ENCODE peak calls at places on chromosome 9, in five cellular contexts. One of them, this sample, is unnamed.

GRCh38 chr9:26229324-26230054 is 551.2 kb upstream of the TUSC1 start:
- DNase-seq in prostate gland: no peak
- DNase-seq in psoas muscle: no peak
- DNase-seq in nephron progenitor cell: no peak
- DNase-seq in astrocyte of the cerebellum: no peak
- DNase-seq in this sample: no peak

GRCh38 chr9:115850548-115851304 is 302.9 kb upstream of the PAPPA start:
- DNase-seq in psoas muscle: no peak
- DNase-seq in prostate gland: no peak
- DNase-seq in astrocyte of the cerebellum: peak
- DNase-seq in nephron progenitor cell: no peak
- DNase-seq in this sample: no peak

GRCh38 chr9:105447386-105447813 is 434 bp upstream of the FSD1L start:
- DNase-seq in psoas muscle: no peak
- DNase-seq in astrocyte of the cerebellum: no peak
- DNase-seq in prostate gland: no peak
- DNase-seq in nephron progenitor cell: no peak
- DNase-seq in this sample: no peak

GRCh38 chr9:93968451-93969327 is 13.5 kb upstream of the BARX1 start:
- DNase-seq in nephron progenitor cell: no peak
- DNase-seq in astrocyte of the cerebellum: no peak
- DNase-seq in prostate gland: peak
- DNase-seq in psoas muscle: no peak
- DNase-seq in this sample: no peak

GRCh38 chr9:99430301-99430700 is 208.2 kb downstream of the SEC61B start:
- DNase-seq in astrocyte of the cerebellum: no peak
- DNase-seq in psoas muscle: no peak
- DNase-seq in nephron progenitor cell: no peak
- DNase-seq in prostate gland: no peak
- DNase-seq in this sample: no peak

GRCh38 chr9:97772145-97772544 is 75.0 kb upstream of the XPA start:
- DNase-seq in psoas muscle: no peak
- DNase-seq in nephron progenitor cell: no peak
- DNase-seq in prostate gland: no peak
- DNase-seq in astrocyte of the cerebellum: no peak
- DNase-seq in this sample: no peak

GRCh38 chr9:37706290-37706689 is 47.3 kb upstream of the TRMT10B start:
- DNase-seq in nephron progenitor cell: no peak
- DNase-seq in astrocyte of the cerebellum: no peak
- DNase-seq in prostate gland: no peak
- DNase-seq in psoas muscle: no peak
- DNase-seq in this sample: no peak

GRCh38 chr9:68625559-68625958 is 79.5 kb upstream of the PIP5K1B start:
- DNase-seq in astrocyte of the cerebellum: no peak
- DNase-seq in psoas muscle: no peak
- DNase-seq in prostate gland: no peak
- DNase-seq in nephron progenitor cell: no peak
- DNase-seq in this sample: no peak

GRCh38 chr9:113524460-113524859 is 60.9 kb downstream of the RGS3 start:
- DNase-seq in prostate gland: no peak
- DNase-seq in astrocyte of the cerebellum: no peak
- DNase-seq in psoas muscle: no peak
- DNase-seq in nephron progenitor cell: no peak
- DNase-seq in this sample: no peak

GRCh38 chr9:97990259-97990658 is 7.1 kb downstream of the ANP32B start:
- DNase-seq in nephron progenitor cell: no peak
- DNase-seq in astrocyte of the cerebellum: peak
- DNase-seq in prostate gland: no peak
- DNase-seq in psoas muscle: no peak
- DNase-seq in this sample: no peak

GRCh38 chr9:75333624-75334023 is 245.3 kb downstream of the OSTF1 start:
- DNase-seq in prostate gland: no peak
- DNase-seq in psoas muscle: no peak
- DNase-seq in astrocyte of the cerebellum: no peak
- DNase-seq in nephron progenitor cell: no peak
- DNase-seq in this sample: no peak
- TF ChIP-seq CTCF in prostate gland: peak
- TF ChIP-seq CTCF in psoas muscle: peak
- TF ChIP-seq CTCF in astrocyte of the cerebellum: peak
- TF ChIP-seq CTCF in nephron progenitor cell: peak
- TF ChIP-seq CTCF in this sample: peak

GRCh38 chr9:118829334-118829733 is 539.9 kb downstream of the BRINP1 start:
- DNase-seq in psoas muscle: no peak
- DNase-seq in astrocyte of the cerebellum: peak
- DNase-seq in prostate gland: no peak
- DNase-seq in nephron progenitor cell: no peak
- DNase-seq in this sample: no peak
- TF ChIP-seq CTCF in psoas muscle: peak
- TF ChIP-seq CTCF in astrocyte of the cerebellum: peak
- TF ChIP-seq CTCF in prostate gland: peak
- TF ChIP-seq CTCF in nephron progenitor cell: peak
- TF ChIP-seq CTCF in this sample: peak

GRCh38 chr9:89225587-89225986 is 47.0 kb upstream of the SHC3 start:
- DNase-seq in astrocyte of the cerebellum: peak
- DNase-seq in psoas muscle: no peak
- DNase-seq in nephron progenitor cell: no peak
- DNase-seq in prostate gland: no peak
- DNase-seq in this sample: no peak
- TF ChIP-seq CTCF in astrocyte of the cerebellum: peak
- TF ChIP-seq CTCF in psoas muscle: no peak
- TF ChIP-seq CTCF in nephron progenitor cell: no peak
- TF ChIP-seq CTCF in prostate gland: no peak
- TF ChIP-seq CTCF in this sample: no peak

GRCh38 chr9:125537442-125538091 is 169.4 kb downstream of the MAPKAP1 start:
- DNase-seq in nephron progenitor cell: no peak
- DNase-seq in psoas muscle: no peak
- DNase-seq in astrocyte of the cerebellum: no peak
- DNase-seq in prostate gland: no peak
- DNase-seq in this sample: no peak
- TF ChIP-seq CTCF in nephron progenitor cell: no peak
- TF ChIP-seq CTCF in psoas muscle: no peak
- TF ChIP-seq CTCF in astrocyte of the cerebellum: no peak
- TF ChIP-seq CTCF in prostate gland: no peak
- TF ChIP-seq CTCF in this sample: no peak

GRCh38 chr9:133199648-133200321 is 9.3 kb downstream of the OBP2B start:
- DNase-seq in nephron progenitor cell: no peak
- DNase-seq in prostate gland: no peak
- DNase-seq in psoas muscle: peak
- DNase-seq in astrocyte of the cerebellum: no peak
- DNase-seq in this sample: no peak
- TF ChIP-seq CTCF in nephron progenitor cell: no peak
- TF ChIP-seq CTCF in prostate gland: no peak
- TF ChIP-seq CTCF in psoas muscle: peak
- TF ChIP-seq CTCF in astrocyte of the cerebellum: no peak
- TF ChIP-seq CTCF in this sample: no peak

GRCh38 chr9:119556129-119556875 is 187.1 kb upstream of the BRINP1 start:
- DNase-seq in nephron progenitor cell: peak
- DNase-seq in psoas muscle: peak
- DNase-seq in astrocyte of the cerebellum: peak
- DNase-seq in prostate gland: peak
- DNase-seq in this sample: peak
- TF ChIP-seq CTCF in nephron progenitor cell: peak
- TF ChIP-seq CTCF in psoas muscle: peak
- TF ChIP-seq CTCF in astrocyte of the cerebellum: peak
- TF ChIP-seq CTCF in prostate gland: peak
- TF ChIP-seq CTCF in this sample: peak

GRCh38 chr9:8448226-8448625 is 648.6 kb upstream of the DMAC1 start:
- DNase-seq in psoas muscle: no peak
- DNase-seq in astrocyte of the cerebellum: no peak
- DNase-seq in nephron progenitor cell: no peak
- DNase-seq in prostate gland: no peak
- DNase-seq in this sample: no peak
- TF ChIP-seq CTCF in psoas muscle: no peak
- TF ChIP-seq CTCF in astrocyte of the cerebellum: no peak
- TF ChIP-seq CTCF in nephron progenitor cell: no peak
- TF ChIP-seq CTCF in prostate gland: no peak
- TF ChIP-seq CTCF in this sample: no peak

DNA sequence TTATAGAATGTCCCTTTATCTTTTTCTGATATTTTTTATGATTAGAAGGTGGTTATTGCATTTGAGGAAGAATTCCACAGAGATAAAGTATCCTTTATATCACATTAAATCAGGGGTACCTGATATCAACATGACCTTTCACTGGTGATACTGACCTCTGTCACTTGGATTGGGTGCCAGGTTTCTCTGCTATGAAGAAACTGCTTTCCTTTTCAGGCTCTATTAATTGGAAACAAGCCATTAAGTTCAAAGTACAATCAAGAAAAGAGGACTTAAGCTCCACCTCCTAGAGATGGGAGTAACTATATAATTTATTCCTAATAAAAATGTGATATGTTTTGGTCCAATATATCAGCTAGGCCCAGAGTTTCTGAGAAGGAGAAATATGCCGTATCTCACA is 514.6 kb upstream of the TYRP1 start:
- DNase-seq in astrocyte of the cerebellum: no peak
- DNase-seq in nephron progenitor cell: no peak
- DNase-seq in prostate gland: no peak
- DNase-seq in psoas muscle: no peak
- DNase-seq in this sample: no peak
- TF ChIP-seq CTCF in astrocyte of the cerebellum: no peak
- TF ChIP-seq CTCF in nephron progenitor cell: no peak
- TF ChIP-seq CTCF in prostate gland: no peak
- TF ChIP-seq CTCF in psoas muscle: no peak
- TF ChIP-seq CTCF in this sample: no peak

GRCh38 chr9:107487521-107488399 is 1.8 kb downstream of the KLF4 start:
- DNase-seq in nephron progenitor cell: peak
- DNase-seq in psoas muscle: peak
- DNase-seq in astrocyte of the cerebellum: peak
- DNase-seq in prostate gland: peak
- DNase-seq in this sample: peak
- TF ChIP-seq CTCF in nephron progenitor cell: peak
- TF ChIP-seq CTCF in psoas muscle: peak
- TF ChIP-seq CTCF in astrocyte of the cerebellum: peak
- TF ChIP-seq CTCF in prostate gland: peak
- TF ChIP-seq CTCF in this sample: peak

DNA sequence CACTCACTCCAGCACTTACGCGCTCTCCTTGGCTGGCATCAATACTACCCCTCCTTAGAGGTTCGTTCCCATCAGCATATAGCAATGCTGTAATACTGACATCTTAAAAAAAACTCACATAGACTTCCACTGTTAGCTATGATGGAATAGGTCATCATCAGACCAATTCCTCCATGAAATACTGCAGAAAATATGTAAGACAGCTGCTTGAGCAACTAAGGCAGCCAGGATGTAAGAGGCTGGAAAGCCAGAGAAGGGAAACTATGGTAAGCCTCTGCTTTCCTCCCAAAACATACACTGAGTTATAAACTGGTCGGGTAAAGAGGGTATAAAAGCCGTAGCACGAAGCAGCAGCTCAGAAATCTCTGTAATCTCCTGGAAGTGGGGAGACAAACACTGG is 33.5 kb downstream of the AUH start:
- DNase-seq in nephron progenitor cell: no peak
- DNase-seq in prostate gland: no peak
- DNase-seq in astrocyte of the cerebellum: no peak
- DNase-seq in psoas muscle: no peak
- DNase-seq in this sample: no peak
- TF ChIP-seq CTCF in nephron progenitor cell: no peak
- TF ChIP-seq CTCF in prostate gland: no peak
- TF ChIP-seq CTCF in astrocyte of the cerebellum: no peak
- TF ChIP-seq CTCF in psoas muscle: no peak
- TF ChIP-seq CTCF in this sample: no peak